ENCODE peak calls at places on chromosomes 11 and 22, in four cellular contexts. T is SK-N-SH, S is HepG2, K is GM12878. E is an unnamed sample.

GRCh38 chr22:19943665-19944026 is 2.0 kb upstream of the TXNRD2 start:
- DNase-seq in K (no peak), S (peak), T (peak), E (no peak)

GRCh38 chr22:48864748-48865147 is 962.9 kb downstream of the BRD1 start:
- DNase-seq in T (no peak), K (no peak), S (no peak), E (no peak)

GRCh38 chr22:37254206-37254866 is 10.3 kb upstream of the RAC2 start:
- DNase-seq in K (no peak), T (no peak), S (no peak), E (no peak)

GRCh38 chr11:122769126-122769780 is 69.0 kb upstream of the CRTAM start:
- DNase-seq in T (no peak), K (no peak), S (no peak), E (no peak)

GRCh38 chr11:60145677-60146076 is 37.2 kb downstream of the MS4A6A start:
- DNase-seq in T (no peak), S (no peak), K (no peak), E (no peak)

GRCh38 chr11:91158901-91159537 is 936.2 kb upstream of the CHORDC1 start:
- DNase-seq in T (no peak), K (no peak), S (no peak), E (no peak)

GRCh38 chr11:79959318-79959717 is 518.5 kb upstream of the TENM4 start:
- DNase-seq in S (no peak), K (no peak), T (no peak), E (no peak)

GRCh38 chr11:3641701-3642070 is at the start of gene ART5:
- DNase-seq in K (no peak), S (no peak), T (no peak), E (no peak)

GRCh38 chr11:96257972-96258951 is 84.7 kb downstream of the MAML2 start:
- DNase-seq in K (no peak), T (no peak), S (no peak), E (no peak)

GRCh38 chr11:134039726-134040385 is 29.0 kb upstream of the JAM3 start:
- DNase-seq in S (no peak), T (no peak), K (no peak), E (no peak)

GRCh38 chr11:13343067-13343466 is 65.5 kb downstream of the BMAL1 start:
- DNase-seq in S (no peak), K (peak), T (no peak), E (no peak)

GRCh38 chr22:43479962-43480361 is 68.1 kb downstream of the MPPED1 start:
- DNase-seq in S (no peak), K (no peak), T (no peak), E (no peak)

GRCh38 chr22:50705219-50705691 is 32.6 kb downstream of the SHANK3 start:
- DNase-seq in S (no peak), K (no peak), T (peak), E (peak)

GRCh38 chr11:64060861-64061444 is 25.2 kb downstream of the FLRT1 start:
- DNase-seq in T (peak), S (no peak), K (no peak), E (peak)

GRCh38 chr11:68038718-68039525 is at the start of gene TCIRG1:
- DNase-seq in K (peak), S (peak), T (peak), E (peak)

GRCh38 chr11:72576196-72576595 is 98.0 kb downstream of the PDE2A start:
- DNase-seq in T (no peak), K (no peak), S (no peak), E (no peak)

GRCh38 chr22:31876156-31877035 is 67.9 kb upstream of the YWHAH start:
- DNase-seq in K (no peak), T (peak), S (no peak), E (no peak)

GRCh38 chr11:111851636-111852035 is 19.7 kb downstream of the ALG9 start:
- DNase-seq in T (peak), K (no peak), S (peak), E (no peak)

GRCh38 chr11:41404109-41404508 is 55.3 kb downstream of the LRRC4C start:
- DNase-seq in S (no peak), T (peak), K (no peak), E (no peak)

GRCh38 chr11:69954756-69955155 is 123.4 kb upstream of the ANO1 start:
- DNase-seq in K (no peak), S (no peak), T (no peak), E (no peak)

GRCh38 chr22:28711820-28712777 is 29.5 kb downstream of the CHEK2 start:
- DNase-seq in S (peak), T (no peak), K (no peak), E (peak)

GRCh38 chr11:74019860-74020259 is 11.0 kb upstream of the UCP3 start:
- DNase-seq in S (no peak), T (no peak), K (peak), E (no peak)

GRCh38 chr22:44357962-44358553 is 45.3 kb upstream of the SHISAL1 start:
- DNase-seq in T (no peak), K (no peak), S (no peak), E (no peak)

GRCh38 chr11:68122936-68123539 is 1.9 kb upstream of the CHKA start:
- DNase-seq in T (no peak), S (peak), K (no peak), E (no peak)

GRCh38 chr22:47779474-47779873 is 1017.0 kb downstream of the TBC1D22A start:
- DNase-seq in S (no peak), K (no peak), T (no peak), E (peak)

GRCh38 chr11:10459029-10459970 is 4.2 kb downstream of the AMPD3 start:
- DNase-seq in K (peak), T (no peak), S (no peak), E (peak)

GRCh38 chr11:125552927-125553326 is 16.4 kb upstream of the EI24 start:
- DNase-seq in S (no peak), K (no peak), T (no peak), E (peak)

GRCh38 chr22:23397618-23398567 is 182.2 kb downstream of the IGLL1 start:
- DNase-seq in S (no peak), T (no peak), K (no peak), E (no peak)

GRCh38 chr22:44972363-44973083 is 37.3 kb downstream of the PHF21B start:
- DNase-seq in K (no peak), S (no peak), T (no peak), E (no peak)

GRCh38 chr11:47295385-47295784 is 25.5 kb downstream of the MADD start:
- DNase-seq in S (no peak), K (no peak), T (no peak), E (no peak)

GRCh38 chr11:18490319-18490718 is 34.7 kb downstream of the LDHAL6A start:
- DNase-seq in S (no peak), T (no peak), K (no peak), E (no peak)

GRCh38 chr11:86003654-86004053 is 65.2 kb downstream of the PICALM start:
- DNase-seq in K (no peak), S (no peak), T (no peak), E (no peak)

DNA sequence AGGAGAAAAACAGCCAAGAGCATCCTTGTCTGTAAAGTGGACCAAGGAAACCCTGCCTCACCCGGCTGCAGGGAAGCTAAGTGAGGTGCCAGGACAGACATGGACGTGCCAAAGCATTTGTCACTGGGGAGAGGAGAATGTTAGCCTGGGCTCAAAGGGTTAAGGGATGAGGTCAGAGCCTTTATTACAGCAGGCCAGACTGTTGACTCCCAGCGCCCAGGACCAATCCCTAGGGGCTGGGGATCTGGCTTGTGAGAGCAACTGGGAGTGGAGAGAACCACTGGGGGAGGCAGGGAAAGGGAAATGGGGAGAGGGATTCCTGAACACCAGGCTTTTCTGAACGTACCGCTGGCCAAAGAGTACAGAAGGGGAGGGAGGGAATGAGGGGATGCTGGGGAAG is 2.6 kb downstream of the CHRM1 start:
- DNase-seq in T (peak), K (no peak), S (no peak), E (no peak)
- TF ChIP-seq NFIC in T (no peak), K (no peak), S (no peak), E (no peak)

GRCh38 chr11:77223797-77224196 is 77.7 kb downstream of the GDPD4 start:
- DNase-seq in S (no peak), T (no peak), K (no peak), E (no peak)
- TF ChIP-seq NFIC in S (no peak), T (no peak), K (no peak), E (no peak)

GRCh38 chr11:104907521-104908185 is 9.4 kb upstream of the CASP12 start:
- DNase-seq in K (no peak), S (no peak), T (no peak), E (no peak)
- TF ChIP-seq NFIC in K (no peak), S (no peak), T (no peak), E (no peak)

DNA sequence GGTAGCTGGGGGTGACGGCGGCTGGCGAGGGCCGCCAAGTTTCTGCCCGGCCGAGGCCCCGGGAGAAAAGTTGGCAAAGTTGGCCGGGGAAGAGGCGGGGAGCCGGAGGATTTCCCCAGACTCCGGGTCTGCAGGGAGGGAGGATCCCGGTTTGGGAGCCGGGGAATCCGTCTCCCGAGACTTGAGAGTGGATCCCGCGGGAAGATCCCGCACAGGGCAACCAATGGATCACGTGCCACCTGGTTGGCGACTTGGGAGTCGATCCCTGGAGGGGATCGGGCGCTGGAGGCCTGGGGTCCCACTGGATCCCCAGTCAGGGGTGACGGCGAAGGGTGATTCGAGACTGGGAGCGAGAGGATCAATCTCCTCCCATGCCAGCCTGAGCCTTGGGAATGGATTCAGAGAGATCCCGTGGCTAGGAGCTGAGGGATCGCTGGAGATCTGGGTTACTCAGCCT is 349 bp downstream of the KIAA1671 start:
- DNase-seq in K (no peak), T (peak), S (peak), E (no peak)
- TF ChIP-seq NFIC in K (no peak), T (no peak), S (no peak), E (no peak)

GRCh38 chr11:19498986-19499669 is 213.5 kb upstream of the NAV2 start:
- DNase-seq in S (no peak), K (no peak), T (no peak), E (no peak)

DNA sequence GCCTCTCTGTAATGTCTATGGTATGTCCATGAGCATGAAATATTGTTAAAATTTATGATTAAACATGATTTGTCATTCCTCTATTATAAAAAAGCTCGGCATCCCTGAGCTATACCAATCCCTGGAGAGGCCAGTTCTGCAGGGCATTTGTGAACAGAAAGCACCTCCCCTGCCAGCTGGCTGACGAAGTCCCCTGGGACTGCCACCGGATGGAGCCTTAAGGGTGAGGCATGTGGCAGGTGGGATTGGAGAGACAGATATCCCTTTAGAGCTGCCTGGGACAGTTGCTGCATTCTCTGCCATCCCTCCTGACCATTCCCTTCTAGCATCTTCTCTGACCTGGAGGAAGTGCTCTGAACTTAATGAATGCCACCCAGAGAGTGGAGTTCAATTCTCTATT is 219.2 kb upstream of the NAV2 start:
- DNase-seq in T (no peak), K (no peak), S (no peak), E (no peak)
- TF ChIP-seq NFIC in T (no peak), K (no peak), S (no peak), E (no peak)

GRCh38 chr22:39432361-39432811 is 24.4 kb upstream of the MGAT3 start:
- DNase-seq in S (no peak), T (no peak), K (no peak), E (no peak)

GRCh38 chr22:39434721-39435120 is 22.1 kb upstream of the MGAT3 start:
- DNase-seq in S (no peak), K (no peak), T (no peak), E (no peak)

GRCh38 chr22:39433476-39434242 is 23.2 kb upstream of the MGAT3 start:
- DNase-seq in K (no peak), T (no peak), S (no peak), E (no peak)

GRCh38 chr22:39435616-39436015 is 21.2 kb upstream of the MGAT3 start:
- DNase-seq in T (no peak), K (no peak), S (no peak), E (no peak)

GRCh38 chr22:39434243-39434653 is 22.6 kb upstream of the MGAT3 start:
- DNase-seq in S (no peak), K (no peak), T (no peak), E (no peak)
- TF ChIP-seq NFIC in S (no peak), K (no peak), T (no peak), E (no peak)

GRCh38 chr22:30305519-30305905 is 16.2 kb upstream of the CASTOR1 start:
- DNase-seq in S (no peak), T (no peak), K (peak), E (no peak)
- TF ChIP-seq NFIC in S (no peak), T (no peak), K (no peak), E (no peak)

GRCh38 chr11:94133752-94134151 is 5.1 kb downstream of the PANX1 start:
- DNase-seq in S (no peak), T (no peak), K (no peak), E (no peak)
- TF ChIP-seq NFIC in S (no peak), T (no peak), K (no peak), E (no peak)

DNA sequence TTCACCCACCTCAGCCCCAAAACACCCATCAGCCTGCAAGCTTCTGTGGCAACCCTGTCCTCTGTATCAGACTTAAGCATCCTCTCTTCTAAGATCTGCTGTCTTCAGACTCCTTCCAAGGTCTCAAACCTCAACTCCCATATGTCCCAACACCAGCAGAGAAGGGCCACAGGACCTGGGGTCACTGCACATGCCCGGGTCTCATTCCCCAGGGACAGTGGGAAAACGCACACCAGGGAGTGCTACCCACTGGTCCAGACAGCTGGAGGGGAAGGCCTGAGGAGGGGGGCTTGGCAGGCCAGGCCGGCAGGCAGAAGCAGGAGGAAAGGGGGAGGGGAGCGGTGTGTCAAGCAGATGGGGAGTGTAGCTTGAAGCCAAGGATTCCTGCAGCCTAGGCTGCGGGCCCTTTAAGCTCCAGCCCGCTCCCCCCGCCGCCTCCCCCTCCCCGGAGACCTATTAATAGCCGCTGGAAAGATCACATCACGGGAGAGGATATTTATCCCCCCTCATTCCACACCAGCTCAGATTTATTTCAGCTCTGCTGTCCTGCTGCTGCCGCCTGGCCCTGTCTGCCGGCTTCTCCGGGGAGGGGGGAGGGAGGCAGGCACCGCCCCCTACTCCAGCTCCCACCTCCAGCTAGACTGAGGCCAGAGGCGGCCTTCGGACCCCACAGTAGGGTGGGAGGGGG is 16.7 kb downstream of the BCL9L start:
- DNase-seq in K (no peak), T (peak), S (no peak), E (no peak)
- TF ChIP-seq NFIC in K (no peak), T (peak), S (no peak), E (no peak)

GRCh38 chr11:12123177-12123576 is 12.8 kb downstream of the MICAL2 start:
- DNase-seq in K (no peak), S (no peak), T (no peak), E (no peak)
- TF ChIP-seq NFIC in K (no peak), S (no peak), T (no peak), E (no peak)